ENCODE peak calls at places on chromosomes 6 and 20, in four cellular contexts. One of them, this sample, is unnamed.
A peak's percentile ranks its signal among the peaks of the same experiment; 100 is the strongest.

GRCh38 chr6:157305676-157306653 is 17.4 kb downstream of the TMEM242 start:
- ATAC-seq in pancreas: peak; percentile 6
- ATAC-seq in CD8-positive, alpha-beta T cell: no peak
- ATAC-seq in PC-3: no peak
- ATAC-seq in this sample: no peak

GRCh38 chr20:57170343-57170742 is 96.1 kb downstream of the BMP7 start:
- ATAC-seq in pancreas: no peak
- ATAC-seq in CD8-positive, alpha-beta T cell: no peak
- ATAC-seq in PC-3: no peak
- ATAC-seq in this sample: no peak

GRCh38 chr20:63352811-63353221 is 8.3 kb downstream of the CHRNA4 start:
- ATAC-seq in pancreas: no peak
- ATAC-seq in CD8-positive, alpha-beta T cell: no peak
- ATAC-seq in PC-3: no peak
- ATAC-seq in this sample: no peak

GRCh38 chr6:25100288-25100687 is 164.5 kb upstream of the RIPOR2 start:
- ATAC-seq in pancreas: no peak
- ATAC-seq in CD8-positive, alpha-beta T cell: no peak
- ATAC-seq in PC-3: peak; percentile 93
- ATAC-seq in this sample: no peak

GRCh38 chr20:36107881-36108280 is 46.7 kb upstream of the EPB41L1 start:
- ATAC-seq in pancreas: no peak
- ATAC-seq in CD8-positive, alpha-beta T cell: no peak
- ATAC-seq in PC-3: no peak
- ATAC-seq in this sample: no peak

GRCh38 chr6:113649276-113649675 is 207.9 kb upstream of the MARCKS start:
- ATAC-seq in pancreas: peak; percentile 94
- ATAC-seq in CD8-positive, alpha-beta T cell: no peak
- ATAC-seq in PC-3: no peak
- ATAC-seq in this sample: no peak

GRCh38 chr6:11497881-11498280 is 39.7 kb upstream of the TMEM170B start:
- ATAC-seq in pancreas: no peak
- ATAC-seq in CD8-positive, alpha-beta T cell: no peak
- ATAC-seq in PC-3: no peak
- ATAC-seq in this sample: no peak

GRCh38 chr6:53113742-53114141 is 34.9 kb downstream of the GCM1 start:
- ATAC-seq in pancreas: no peak
- ATAC-seq in CD8-positive, alpha-beta T cell: no peak
- ATAC-seq in PC-3: no peak
- ATAC-seq in this sample: peak; percentile 23

GRCh38 chr6:9593566-9593965 is 821.3 kb downstream of the TFAP2A start:
- ATAC-seq in pancreas: no peak
- ATAC-seq in CD8-positive, alpha-beta T cell: no peak
- ATAC-seq in PC-3: no peak
- ATAC-seq in this sample: no peak

DNA sequence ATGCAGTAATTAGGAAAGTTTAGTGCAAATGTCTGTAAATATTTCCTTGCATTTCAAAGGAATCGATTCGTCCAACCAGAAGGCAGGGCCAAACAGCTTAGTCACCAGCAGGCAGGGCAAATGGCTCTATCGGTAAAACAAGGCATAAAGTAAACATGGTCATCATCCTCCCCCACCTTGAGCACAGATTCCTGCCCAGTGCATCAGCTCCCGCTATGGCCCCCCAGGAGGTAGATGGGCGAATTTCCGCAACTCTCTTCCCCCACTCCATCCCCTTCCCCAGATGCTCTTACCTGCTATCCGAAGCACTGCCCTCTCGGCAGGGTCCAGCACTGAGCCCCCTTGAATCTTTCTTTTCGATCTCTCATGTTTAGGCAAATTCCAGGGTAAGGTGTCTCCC is 103.8 kb upstream of the BEND6 start:
- ATAC-seq in pancreas: peak; percentile 38
- ATAC-seq in CD8-positive, alpha-beta T cell: no peak
- ATAC-seq in PC-3: no peak
- ATAC-seq in this sample: peak; percentile 31
- H3K4me3 ChIP-seq in pancreas: no peak overlapping the region
- H3K4me3 ChIP-seq in CD8-positive, alpha-beta T cell: peak overlapping the region; percentile 36
- H3K4me3 ChIP-seq in PC-3: no peak overlapping the region
- H3K4me3 ChIP-seq in this sample: peak overlapping the region; percentile 39

DNA sequence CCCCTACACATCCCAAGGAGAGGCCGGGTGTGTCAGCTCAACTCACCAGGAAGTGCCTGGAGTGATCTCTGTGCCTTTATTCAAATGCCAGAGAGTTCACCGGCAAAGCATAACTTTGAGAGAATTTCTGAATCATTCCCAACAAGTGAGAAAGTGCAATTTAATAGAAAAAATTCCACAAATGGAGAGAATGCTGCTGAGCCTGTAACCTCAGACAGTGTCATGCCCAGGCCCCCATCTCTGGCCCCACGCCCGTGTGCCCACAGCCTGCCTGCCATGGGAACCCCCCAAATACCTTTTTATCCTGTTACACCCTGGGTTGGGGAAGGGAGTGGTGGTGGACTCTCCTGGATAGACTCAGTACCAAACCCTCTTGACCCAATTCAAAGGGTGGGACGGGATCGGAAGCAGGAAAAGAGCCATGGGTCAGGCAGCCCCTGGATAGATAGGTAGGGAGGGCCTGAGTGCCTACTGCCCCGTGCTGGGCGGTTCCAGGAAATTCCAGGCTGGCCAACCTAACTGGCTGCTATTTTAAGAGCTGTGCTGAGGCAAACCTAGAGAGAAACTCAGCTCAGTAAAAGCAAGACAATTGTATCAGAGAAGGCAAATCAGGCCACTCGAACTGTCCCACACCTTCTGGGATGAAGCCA is 179.0 kb upstream of the FOXA2 start:
- ATAC-seq in pancreas: peak; percentile 31
- ATAC-seq in CD8-positive, alpha-beta T cell: no peak
- ATAC-seq in PC-3: no peak
- ATAC-seq in this sample: peak; percentile 46
- H3K27ac ChIP-seq in pancreas: no peak overlapping the region
- H3K27ac ChIP-seq in CD8-positive, alpha-beta T cell: no peak overlapping the region
- H3K27ac ChIP-seq in PC-3: no peak overlapping the region
- H3K27ac ChIP-seq in this sample: peak overlapping the region; percentile 52

GRCh38 chr20:22581437-22582385 is 2.7 kb downstream of the FOXA2 start:
- ATAC-seq in pancreas: no peak
- ATAC-seq in CD8-positive, alpha-beta T cell: no peak
- ATAC-seq in PC-3: no peak
- ATAC-seq in this sample: no peak
- H3K4me3 ChIP-seq in pancreas: peak overlapping the region; percentile 46
- H3K4me3 ChIP-seq in CD8-positive, alpha-beta T cell: no peak overlapping the region
- H3K4me3 ChIP-seq in PC-3: peak overlapping the region; percentile 31
- H3K4me3 ChIP-seq in this sample: no peak overlapping the region

DNA sequence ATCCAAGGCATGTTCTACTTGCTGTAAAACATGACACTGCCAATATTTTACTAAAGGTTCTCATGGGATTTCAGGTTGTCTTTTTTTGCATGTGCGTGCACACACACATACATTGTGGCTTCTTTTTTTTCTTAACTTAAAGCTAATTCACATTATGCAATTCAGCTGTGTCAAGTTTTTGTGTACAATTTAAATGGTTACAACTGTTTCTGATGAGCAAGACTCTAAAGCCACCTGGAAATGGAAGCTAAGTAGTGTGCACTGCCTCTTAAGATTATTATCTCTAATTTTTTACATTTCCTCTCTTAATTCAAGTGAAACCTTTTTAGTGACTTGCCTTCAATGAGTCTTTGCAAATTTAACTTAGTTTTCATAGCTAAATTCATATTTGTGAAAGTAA is 75.3 kb downstream of the TULP4 start:
- ATAC-seq in pancreas: no peak
- ATAC-seq in CD8-positive, alpha-beta T cell: no peak
- ATAC-seq in PC-3: no peak
- ATAC-seq in this sample: no peak
- H3K27ac ChIP-seq in pancreas: no peak overlapping the region
- H3K27ac ChIP-seq in CD8-positive, alpha-beta T cell: no peak overlapping the region
- H3K27ac ChIP-seq in PC-3: no peak overlapping the region
- H3K27ac ChIP-seq in this sample: no peak overlapping the region

DNA sequence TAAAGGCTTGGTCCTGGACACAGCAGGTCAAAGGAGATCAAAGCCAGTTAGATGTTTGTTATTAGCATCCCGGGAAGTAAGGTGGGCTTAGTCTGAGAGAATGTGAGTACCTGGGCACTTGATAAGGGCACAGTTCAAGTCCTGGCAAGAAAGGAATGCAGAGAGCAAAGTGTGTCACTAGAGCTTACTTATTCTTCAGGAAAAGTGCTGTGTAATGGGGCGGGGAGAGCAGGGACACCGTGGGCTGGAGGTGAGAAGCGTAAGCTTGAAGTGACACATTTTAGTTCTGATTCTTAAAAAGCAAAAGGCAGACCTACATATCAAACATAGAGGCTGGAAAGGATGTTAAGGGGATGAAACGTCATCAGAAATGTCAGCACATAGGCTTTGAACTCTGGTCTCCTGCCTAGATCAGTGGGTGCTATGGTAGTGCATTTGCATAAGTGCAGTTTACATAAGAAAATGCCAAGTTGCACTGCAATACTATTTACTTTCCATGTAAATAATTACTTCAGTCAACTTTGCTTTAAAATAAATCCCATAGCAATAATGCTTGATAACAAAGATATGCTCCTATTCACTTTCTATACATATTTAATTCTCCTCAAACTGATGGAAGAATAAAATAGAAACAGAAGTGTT is 2.6 kb downstream of the SAMD5 start:
- ATAC-seq in pancreas: no peak
- ATAC-seq in CD8-positive, alpha-beta T cell: no peak
- ATAC-seq in PC-3: no peak
- ATAC-seq in this sample: no peak
- H3K4me3 ChIP-seq in pancreas: no peak overlapping the region
- H3K4me3 ChIP-seq in CD8-positive, alpha-beta T cell: no peak overlapping the region
- H3K4me3 ChIP-seq in PC-3: no peak overlapping the region
- H3K4me3 ChIP-seq in this sample: no peak overlapping the region

GRCh38 chr20:38863024-38863851 is 57.7 kb downstream of the PPP1R16B start:
- ATAC-seq in pancreas: no peak
- ATAC-seq in CD8-positive, alpha-beta T cell: peak; percentile 80
- ATAC-seq in PC-3: no peak
- ATAC-seq in this sample: no peak

GRCh38 chr20:38857703-38858102 is 52.2 kb downstream of the PPP1R16B start:
- ATAC-seq in pancreas: no peak
- ATAC-seq in CD8-positive, alpha-beta T cell: no peak
- ATAC-seq in PC-3: no peak
- ATAC-seq in this sample: no peak

GRCh38 chr20:38862226-38862625 is 56.7 kb downstream of the PPP1R16B start:
- ATAC-seq in pancreas: no peak
- ATAC-seq in CD8-positive, alpha-beta T cell: no peak
- ATAC-seq in PC-3: no peak
- ATAC-seq in this sample: no peak

GRCh38 chr20:38859070-38859690 is 53.7 kb downstream of the PPP1R16B start:
- ATAC-seq in pancreas: no peak
- ATAC-seq in CD8-positive, alpha-beta T cell: peak; percentile 39
- ATAC-seq in PC-3: no peak
- ATAC-seq in this sample: no peak

DNA sequence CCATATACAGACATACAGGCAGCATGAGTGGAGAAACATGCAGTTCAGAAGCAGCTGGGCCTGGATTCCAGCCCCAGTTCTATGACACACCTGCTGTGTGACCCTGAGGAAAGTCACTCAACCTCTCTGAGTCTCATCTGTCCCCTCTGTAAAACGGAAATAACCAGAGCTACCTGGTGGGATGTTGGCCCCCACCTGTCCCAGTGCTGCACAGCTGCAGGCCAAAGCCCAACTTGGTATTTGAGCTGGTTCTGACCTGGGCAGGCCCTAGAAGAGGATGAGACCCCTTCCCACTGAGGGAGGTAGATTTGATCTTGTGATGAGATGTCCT is 55.5 kb downstream of the PPP1R16B start:
- ATAC-seq in pancreas: no peak
- ATAC-seq in CD8-positive, alpha-beta T cell: no peak
- ATAC-seq in PC-3: no peak
- ATAC-seq in this sample: no peak
- H3K27ac ChIP-seq in pancreas: no peak overlapping the region
- H3K27ac ChIP-seq in CD8-positive, alpha-beta T cell: no peak overlapping the region
- H3K27ac ChIP-seq in PC-3: no peak overlapping the region
- H3K27ac ChIP-seq in this sample: no peak overlapping the region

GRCh38 chr6:37582309-37582708 is 82.6 kb upstream of the CCDC167 start:
- ATAC-seq in pancreas: no peak
- ATAC-seq in CD8-positive, alpha-beta T cell: no peak
- ATAC-seq in PC-3: no peak
- ATAC-seq in this sample: no peak
- H3K4me3 ChIP-seq in pancreas: no peak overlapping the region
- H3K4me3 ChIP-seq in CD8-positive, alpha-beta T cell: no peak overlapping the region
- H3K4me3 ChIP-seq in PC-3: no peak overlapping the region
- H3K4me3 ChIP-seq in this sample: no peak overlapping the region

GRCh38 chr6:107479089-107479690 is 10.7 kb upstream of the SOBP start:
- ATAC-seq in pancreas: no peak
- ATAC-seq in CD8-positive, alpha-beta T cell: no peak
- ATAC-seq in PC-3: no peak
- ATAC-seq in this sample: no peak
- H3K27ac ChIP-seq in pancreas: no peak overlapping the region
- H3K27ac ChIP-seq in CD8-positive, alpha-beta T cell: no peak overlapping the region
- H3K27ac ChIP-seq in PC-3: no peak overlapping the region
- H3K27ac ChIP-seq in this sample: no peak overlapping the region